ENCODE peak calls at places on chromosomes 5 and 9, in ten cellular contexts. D is tibial nerve, U is sigmoid colon, L is lower leg skin, Q is heart left ventricle, O is GM12891, Z is body of pancreas, W is suprapubic skin, A is erythroblast, P is thyroid gland. S is an unnamed sample.
A peak's percentile ranks its signal among the peaks of the same experiment; 100 is the strongest.

GRCh38 chr9:1071730-1072129 is 21.6 kb downstream of the DMRT2 start:
- DNase-seq in D (no peak), U (no peak), L (no peak), Q (no peak), O (no peak), Z (peak; percentile 37), W (no peak), A (no peak), P (peak; percentile 87), S (no peak)

GRCh38 chr9:34589656-34590375 is at the start of gene CNTFR:
- DNase-seq in D (no peak), U (peak; percentile 82), L (peak; percentile 88), Q (peak; percentile 37), O (no peak), Z (no peak), W (no peak), A (peak; percentile 18), P (peak; percentile 27), S (no peak)

GRCh38 chr5:133373121-133373870 is 239.0 kb downstream of the FSTL4 start:
- DNase-seq in D (no peak), U (no peak), L (peak; percentile 54), Q (no peak), O (no peak), Z (no peak), W (no peak), A (no peak), P (no peak), S (no peak)

GRCh38 chr5:176360894-176361436 is 599 bp downstream of the KIAA1191 start:
- DNase-seq in D (no peak), U (no peak), L (no peak), Q (no peak), O (no peak), Z (peak; percentile 18), W (no peak), A (peak; percentile 45), P (peak; percentile 15), S (no peak)

GRCh38 chr9:5557606-5558587 is 47.6 kb downstream of the PDCD1LG2 start:
- DNase-seq in D (no peak), U (no peak), L (no peak), Q (peak; percentile 44), O (no peak), Z (no peak), W (no peak), A (no peak), P (no peak), S (no peak)

GRCh38 chr5:10421841-10422691 is 19.6 kb upstream of the ROPN1L start:
- DNase-seq in D (no peak), U (no peak), L (no peak), Q (peak; percentile 27), O (no peak), Z (no peak), W (no peak), A (no peak), P (no peak), S (no peak)

GRCh38 chr5:73346878-73347408 is 101.6 kb downstream of the FOXD1 start:
- DNase-seq in D (no peak), U (no peak), L (no peak), Q (no peak), O (no peak), Z (no peak), W (no peak), A (no peak), P (no peak), S (no peak)

GRCh38 chr9:129489838-129490582 is 130.9 kb downstream of the C9orf50 start:
- DNase-seq in D (no peak), U (peak; percentile 74), L (no peak), Q (no peak), O (no peak), Z (no peak), W (peak; percentile 74), A (no peak), P (peak; percentile 41), S (no peak)

GRCh38 chr5:67051164-67051563 is 145.4 kb downstream of the CD180 start:
- DNase-seq in D (no peak), U (no peak), L (no peak), Q (no peak), O (no peak), Z (no peak), W (no peak), A (no peak), P (no peak), S (no peak)

GRCh38 chr5:67047616-67048015 is 149.0 kb downstream of the CD180 start:
- DNase-seq in D (no peak), U (no peak), L (no peak), Q (no peak), O (no peak), Z (no peak), W (no peak), A (no peak), P (no peak), S (no peak)

GRCh38 chr5:67052034-67052433 is 144.6 kb downstream of the CD180 start:
- DNase-seq in D (no peak), U (no peak), L (no peak), Q (no peak), O (no peak), Z (no peak), W (no peak), A (no peak), P (no peak), S (no peak)

GRCh38 chr5:67050635-67051034 is 146.0 kb downstream of the CD180 start:
- DNase-seq in D (no peak), U (no peak), L (no peak), Q (no peak), O (no peak), Z (no peak), W (no peak), A (no peak), P (no peak), S (no peak)

GRCh38 chr5:67050125-67050524 is 146.5 kb downstream of the CD180 start:
- DNase-seq in D (no peak), U (no peak), L (no peak), Q (no peak), O (no peak), Z (no peak), W (no peak), A (no peak), P (no peak), S (no peak)
- TF ChIP-seq POLR2A in D (no peak), U (no peak), L (no peak), Q (no peak), O (no peak), Z (no peak), W (no peak), A (no peak), P (no peak), S (no peak)

DNA sequence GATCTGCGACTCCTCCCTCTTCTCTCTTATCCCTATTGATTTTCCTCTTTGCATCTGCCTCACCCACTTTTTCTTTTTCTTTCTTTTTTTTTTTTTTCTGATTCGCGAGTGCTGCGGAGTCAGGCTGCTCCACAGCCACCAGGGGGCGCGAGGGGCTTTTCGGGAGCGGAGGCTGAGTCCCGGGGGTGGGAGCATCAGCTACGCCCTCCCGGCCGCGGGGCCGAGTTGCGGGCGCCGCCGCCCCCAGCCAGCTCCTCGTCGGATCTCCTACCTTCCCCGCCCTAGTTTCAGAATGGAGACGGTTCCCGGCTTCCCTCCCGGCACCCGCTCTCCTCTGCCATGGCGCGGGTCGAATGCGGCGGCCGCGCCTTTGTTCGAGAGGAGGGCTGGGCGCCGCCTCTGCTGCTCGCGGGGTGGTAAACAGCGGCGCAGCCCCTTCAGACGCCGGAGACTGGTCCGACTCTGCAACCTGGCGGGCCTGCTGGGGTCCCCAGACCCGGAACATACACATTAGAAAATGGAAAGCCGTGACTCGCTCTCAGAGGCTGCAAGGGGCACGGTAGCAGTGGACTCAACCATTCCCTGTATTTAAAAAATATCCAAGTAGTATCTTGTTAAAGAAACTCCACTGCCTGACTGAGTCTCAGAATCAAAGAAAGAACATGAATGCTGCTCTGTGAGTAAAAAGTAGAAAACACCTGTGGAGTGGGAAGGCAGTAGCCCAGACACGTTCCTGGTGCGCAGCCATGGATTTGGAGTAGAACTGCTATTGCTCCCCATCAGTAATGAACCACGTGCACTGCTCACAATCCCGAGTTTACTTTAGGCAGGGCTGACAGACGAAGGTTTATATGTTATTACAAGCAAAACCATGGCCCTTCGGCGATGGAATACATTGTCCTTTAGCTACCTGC is 55.7 kb downstream of the DPYSL3 start:
- DNase-seq in D (peak; percentile 73), U (peak; percentile 96), L (peak; percentile 97), Q (peak; percentile 94), O (peak; percentile 83), Z (peak; percentile 80), W (peak; percentile 93), A (peak; percentile 71), P (peak; percentile 88), S (no peak)
- TF ChIP-seq POLR2A in D (no peak), U (no peak), L (no peak), Q (peak; percentile 33), O (no peak), Z (no peak), W (peak; percentile 22), A (no peak), P (no peak), S (no peak)

GRCh38 chr9:70421020-70421271 is 6.5 kb upstream of the KLF9 start:
- DNase-seq in D (no peak), U (no peak), L (no peak), Q (no peak), O (no peak), Z (no peak), W (no peak), A (no peak), P (no peak), S (no peak)

GRCh38 chr9:70421272-70422180 is 7.1 kb upstream of the KLF9 start:
- DNase-seq in D (peak; percentile 42), U (peak; percentile 83), L (no peak), Q (no peak), O (no peak), Z (peak; percentile 32), W (peak; percentile 74), A (no peak), P (peak; percentile 41), S (no peak)

GRCh38 chr9:70420267-70421019 is 6.0 kb upstream of the KLF9 start:
- DNase-seq in D (peak; percentile 96), U (peak; percentile 99), L (peak; percentile 99), Q (peak; percentile 96), O (no peak), Z (peak; percentile 97), W (peak; percentile 98), A (no peak), P (peak; percentile 96), S (peak; percentile 99)

GRCh38 chr9:70419546-70420266 is 5.2 kb upstream of the KLF9 start:
- DNase-seq in D (peak; percentile 97), U (peak; percentile 99), L (peak; percentile 99), Q (peak; percentile 96), O (peak; percentile 61), Z (peak; percentile 97), W (peak; percentile 99), A (peak; percentile 90), P (peak; percentile 97), S (peak; percentile 100)

GRCh38 chr9:70418822-70419545 is 4.5 kb upstream of the KLF9 start:
- DNase-seq in D (peak; percentile 92), U (peak; percentile 99), L (peak; percentile 99), Q (peak; percentile 99), O (peak; percentile 70), Z (peak; percentile 96), W (peak; percentile 99), A (peak; percentile 92), P (peak; percentile 98), S (peak; percentile 99)
- TF ChIP-seq POLR2A in D (peak; percentile 92), U (peak; percentile 94), L (no peak), Q (peak; percentile 94), O (no peak), Z (no peak), W (peak; percentile 92), A (peak; percentile 89), P (peak; percentile 55), S (peak; percentile 73)

GRCh38 chr9:130894546-130894945 is 2.1 kb downstream of the QRFP start:
- DNase-seq in D (no peak), U (no peak), L (no peak), Q (no peak), O (no peak), Z (no peak), W (no peak), A (peak; percentile 28), P (no peak), S (no peak)

GRCh38 chr9:130891699-130892502 is 4.7 kb downstream of the QRFP start:
- DNase-seq in D (no peak), U (no peak), L (no peak), Q (no peak), O (no peak), Z (no peak), W (no peak), A (no peak), P (no peak), S (no peak)

GRCh38 chr9:130892503-130893249 is 3.9 kb downstream of the QRFP start:
- DNase-seq in D (no peak), U (no peak), L (no peak), Q (no peak), O (no peak), Z (no peak), W (no peak), A (no peak), P (no peak), S (no peak)

GRCh38 chr9:130895038-130895437 is 1.6 kb downstream of the QRFP start:
- DNase-seq in D (no peak), U (no peak), L (no peak), Q (no peak), O (no peak), Z (no peak), W (no peak), A (no peak), P (no peak), S (no peak)

DNA sequence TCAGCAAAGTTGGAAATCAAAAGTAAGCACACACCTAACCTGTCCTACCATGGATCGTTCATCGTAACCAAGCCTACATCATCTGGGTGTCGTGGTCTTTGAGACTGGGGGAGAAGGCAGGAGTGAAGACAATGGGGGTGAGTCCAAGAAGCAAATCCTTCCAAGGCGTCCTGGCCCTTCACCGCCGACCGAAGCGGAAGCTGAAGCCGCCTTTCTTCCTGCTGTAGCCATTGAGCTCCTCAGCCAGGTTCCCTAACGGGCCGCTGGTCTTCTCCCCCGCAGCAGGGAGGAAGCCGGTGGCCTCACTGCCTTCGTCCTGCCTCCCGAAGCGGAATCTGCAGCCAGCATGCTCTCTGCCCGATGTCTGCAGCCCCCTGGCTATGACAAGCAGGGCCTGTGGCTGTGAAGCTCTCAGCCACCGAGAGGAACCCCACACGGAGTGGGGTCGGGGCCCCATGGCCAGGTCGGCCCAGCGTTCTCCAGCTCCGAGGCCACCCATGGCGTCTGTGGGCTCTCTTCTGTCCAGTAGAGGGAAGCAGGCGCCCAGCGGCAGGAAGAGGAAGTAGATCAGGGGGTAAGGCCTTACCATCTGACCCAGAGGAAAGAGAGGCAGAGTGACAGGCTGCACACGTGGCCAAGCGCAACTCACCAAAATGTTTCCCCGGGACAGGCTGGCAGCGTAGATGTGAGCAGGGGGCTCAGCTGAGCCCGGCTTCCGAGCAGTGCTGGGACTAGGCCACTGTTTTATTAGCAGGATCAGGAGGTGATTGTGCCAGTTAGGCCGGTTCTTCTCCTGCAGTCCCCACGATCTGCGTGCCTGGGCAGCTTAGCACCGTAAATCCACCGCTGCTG is 3.1 kb downstream of the QRFP start:
- DNase-seq in D (no peak), U (no peak), L (no peak), Q (peak; percentile 63), O (no peak), Z (no peak), W (no peak), A (peak; percentile 53), P (no peak), S (no peak)
- TF ChIP-seq POLR2A in D (no peak), U (no peak), L (no peak), Q (no peak), O (no peak), Z (peak; percentile 11), W (no peak), A (no peak), P (no peak), S (no peak)